ENCODE peak calls at places on chromosome X, in four cellular contexts. C is NCI-H774, H is ovary, L is RPMI7951. T is an unnamed sample.

GRCh38 chrX:45889471-45889870 is 655.8 kb downstream of the ZNF674 start:
- DNase-seq in C (no peak), H (no peak), L (peak; percentile 85), T (no peak)

GRCh38 chrX:106874075-106874474 is 29.1 kb downstream of the RIPPLY1 start:
- DNase-seq in C (no peak), H (no peak), L (no peak), T (peak; percentile 10)

GRCh38 chrX:30751497-30751896 is 98.3 kb downstream of the GK start:
- DNase-seq in C (no peak), H (no peak), L (no peak), T (no peak)

GRCh38 chrX:19889582-19890342 is 2.4 kb upstream of the SH3KBP1 start:
- DNase-seq in C (no peak), H (no peak), L (peak; percentile 85), T (peak; percentile 27)

GRCh38 chrX:132384301-132384700 is 104.5 kb downstream of the MBNL3 start:
- DNase-seq in C (no peak), H (no peak), L (no peak), T (no peak)

GRCh38 chrX:27976284-27976683 is 5.0 kb downstream of the DCAF8L1 start:
- DNase-seq in C (no peak), H (no peak), L (no peak), T (no peak)

GRCh38 chrX:53088136-53088974 is 5.6 kb upstream of the KANTR start:
- DNase-seq in C (peak; percentile 66), H (peak; percentile 89), L (peak; percentile 23), T (no peak)

GRCh38 chrX:13235930-13236329 is 83.9 kb downstream of the ATXN3L start:
- DNase-seq in C (no peak), H (no peak), L (no peak), T (no peak)

T was measured in H4.